ENCODE peak calls at places on chromosomes 2 and 18, in ten cellular contexts. V is upper lobe of right lung; H is CD8-positive, alpha-beta T cell; T is mammary epithelial cell; Y is stomach; N is neural progenitor cell; G is left lung; L is psoas muscle; P is hepatocyte; B is neuronal stem cell. K is an unnamed sample. For H3K9me3, the result is how much of the 10 kb centered on the place peaks cover.

GRCh38 chr18:26526128-26526965 is 22.0 kb downstream of the KCTD1 start:
- DNase-seq in V (no peak), H (no peak), T (no peak), Y (no peak), N (peak), G (no peak), L (no peak), P (no peak), B (no peak), K (no peak)

GRCh38 chr2:236663671-236664101 is 94.1 kb downstream of the ACKR3 start:
- DNase-seq in V (no peak), H (no peak), T (peak), Y (no peak), N (no peak), G (no peak), L (peak), P (no peak), B (no peak), K (no peak)

GRCh38 chr18:23733895-23734294 is 44.6 kb downstream of the LAMA3 start:
- DNase-seq in V (no peak), H (no peak), T (no peak), Y (no peak), N (no peak), G (no peak), L (no peak), P (no peak), B (no peak), K (no peak)

GRCh38 chr2:203715744-203716143 is 9.3 kb downstream of the CD28 start:
- DNase-seq in V (no peak), H (no peak), T (no peak), Y (no peak), N (no peak), G (no peak), L (no peak), P (no peak), B (no peak), K (no peak)

GRCh38 chr2:146108993-146109392 is 1589.1 kb upstream of the ZEB2 start:
- DNase-seq in V (no peak), H (no peak), T (peak), Y (no peak), N (no peak), G (no peak), L (no peak), P (no peak), B (no peak), K (no peak)

GRCh38 chr18:76274470-76275289 is 220.4 kb downstream of the ZNF516 start:
- DNase-seq in V (no peak), H (no peak), T (no peak), Y (no peak), N (peak), G (no peak), L (no peak), P (peak), B (peak), K (no peak)

GRCh38 chr2:241882090-241882625 is 12.6 kb downstream of the RTP5 start:
- DNase-seq in V (no peak), H (no peak), T (no peak), Y (peak), N (peak), G (peak), L (peak), P (no peak), B (no peak), K (no peak)

GRCh38 chr2:160652236-160652635 is 158.6 kb upstream of the RBMS1 start:
- DNase-seq in V (peak), H (peak), T (peak), Y (no peak), N (no peak), G (no peak), L (no peak), P (no peak), B (no peak), K (peak)

GRCh38 chr2:168450752-168451151 is 5.3 kb upstream of the CERS6 start:
- DNase-seq in V (no peak), H (no peak), T (no peak), Y (no peak), N (no peak), G (no peak), L (no peak), P (no peak), B (no peak), K (no peak)

GRCh38 chr2:32009479-32010256 is 1.1 kb downstream of the MEMO1 start:
- DNase-seq in V (peak), H (peak), T (peak), Y (peak), N (peak), G (peak), L (peak), P (peak), B (peak), K (peak)

GRCh38 chr18:48623468-48624220 is 84.8 kb downstream of the CTIF start:
- DNase-seq in V (no peak), H (no peak), T (peak), Y (no peak), N (no peak), G (no peak), L (no peak), P (no peak), B (no peak), K (no peak)

GRCh38 chr2:27992787-27993747 is 102.5 kb downstream of the BABAM2 start:
- DNase-seq in V (no peak), H (no peak), T (peak), Y (no peak), N (peak), G (no peak), L (no peak), P (peak), B (peak), K (no peak)

GRCh38 chr2:127044977-127045654 is 61.8 kb downstream of the BIN1 start:
- DNase-seq in V (no peak), H (no peak), T (no peak), Y (peak), N (no peak), G (no peak), L (peak), P (no peak), B (no peak), K (no peak)

GRCh38 chr2:86815616-86816015 is 24.9 kb upstream of the CD8A start:
- DNase-seq in V (no peak), H (no peak), T (no peak), Y (no peak), N (no peak), G (no peak), L (no peak), P (no peak), B (no peak), K (no peak)

GRCh38 chr2:172822585-172822984 is 86.9 kb downstream of the RAPGEF4 start:
- DNase-seq in V (no peak), H (no peak), T (no peak), Y (no peak), N (no peak), G (no peak), L (no peak), P (no peak), B (no peak), K (no peak)

GRCh38 chr2:153891061-153891460 is 19.3 kb downstream of the GALNT13 start:
- DNase-seq in V (no peak), H (no peak), T (no peak), Y (no peak), N (no peak), G (no peak), L (no peak), P (no peak), B (no peak), K (no peak)

GRCh38 chr2:150977296-150977695 is 284.4 kb downstream of the RBM43 start:
- DNase-seq in V (peak), H (no peak), T (no peak), Y (no peak), N (no peak), G (no peak), L (no peak), P (no peak), B (no peak), K (no peak)

GRCh38 chr2:128269358-128270305 is 49.0 kb downstream of the HS6ST1 start:
- DNase-seq in V (peak), H (no peak), T (no peak), Y (no peak), N (no peak), G (peak), L (peak), P (no peak), B (no peak), K (no peak)

GRCh38 chr2:128832946-128833560 is 514.4 kb upstream of the HS6ST1 start:
- DNase-seq in V (no peak), H (no peak), T (no peak), Y (no peak), N (peak), G (no peak), L (no peak), P (no peak), B (no peak), K (no peak)

GRCh38 chr2:239288951-239289481 is 111.8 kb downstream of the HDAC4 start:
- DNase-seq in V (peak), H (no peak), T (no peak), Y (no peak), N (peak), G (no peak), L (peak), P (no peak), B (peak), K (no peak)

GRCh38 chr2:111221701-111222100 is 101.0 kb downstream of the BCL2L11 start:
- DNase-seq in V (no peak), H (no peak), T (no peak), Y (no peak), N (no peak), G (no peak), L (no peak), P (no peak), B (no peak), K (no peak)

GRCh38 chr2:85905187-85905666 is 16.4 kb upstream of the ST3GAL5 start:
- DNase-seq in V (no peak), H (no peak), T (no peak), Y (no peak), N (peak), G (no peak), L (no peak), P (no peak), B (no peak), K (no peak)

GRCh38 chr2:69113627-69114026 is 100.6 kb downstream of the ANTXR1 start:
- DNase-seq in V (no peak), H (no peak), T (no peak), Y (no peak), N (no peak), G (no peak), L (no peak), P (no peak), B (no peak), K (no peak)

GRCh38 chr2:207459990-207460757 is 69.6 kb upstream of the CREB1 start:
- DNase-seq in V (no peak), H (no peak), T (no peak), Y (no peak), N (no peak), G (no peak), L (no peak), P (no peak), B (no peak), K (no peak)

GRCh38 chr2:178322068-178322467 is 127.8 kb downstream of the OSBPL6 start:
- DNase-seq in V (no peak), H (no peak), T (no peak), Y (no peak), N (no peak), G (no peak), L (no peak), P (no peak), B (no peak), K (no peak)

GRCh38 chr2:178327516-178327915 is 123.5 kb downstream of the PRKRA start:
- DNase-seq in V (no peak), H (no peak), T (no peak), Y (no peak), N (no peak), G (no peak), L (no peak), P (peak), B (no peak), K (no peak)

GRCh38 chr2:178324072-178324471 is 126.9 kb downstream of the PRKRA start:
- DNase-seq in V (peak), H (no peak), T (no peak), Y (no peak), N (no peak), G (no peak), L (no peak), P (no peak), B (no peak), K (no peak)

GRCh38 chr2:178328037-178328436 is 122.9 kb downstream of the PRKRA start:
- DNase-seq in V (no peak), H (no peak), T (no peak), Y (no peak), N (no peak), G (no peak), L (no peak), P (no peak), B (no peak), K (no peak)

DNA sequence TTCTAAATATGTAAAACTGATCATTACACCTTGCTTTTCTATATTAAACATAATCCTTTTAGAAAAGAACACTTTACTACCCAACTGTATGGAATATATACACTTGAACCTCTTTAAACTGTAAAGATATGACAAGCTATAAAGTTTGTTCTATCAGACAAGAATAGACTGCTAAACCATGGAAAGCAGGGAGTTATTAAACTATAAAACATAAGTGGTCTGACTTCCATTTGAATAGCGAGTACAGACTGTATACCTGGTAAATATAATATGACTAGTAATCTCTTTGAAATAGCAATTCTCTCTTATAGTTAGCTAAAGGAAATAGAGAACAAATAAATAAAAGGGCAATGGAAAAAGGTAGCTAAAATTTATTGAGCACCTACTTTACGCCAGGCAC is 125.7 kb downstream of the PRKRA start:
- DNase-seq in V (no peak), H (no peak), T (no peak), Y (no peak), N (no peak), G (no peak), L (no peak), P (no peak), B (no peak), K (no peak)
- H3K9me3 ChIP-seq in V (under half), H (under half), T (under half), Y (under half), N (under half), G (under half), L (under half), P (under half), B (under half), K (under half)

GRCh38 chr2:15834381-15835031 is 105.8 kb upstream of the MYCN start:
- DNase-seq in V (no peak), H (no peak), T (no peak), Y (no peak), N (no peak), G (no peak), L (no peak), P (no peak), B (no peak), K (no peak)
- H3K9me3 ChIP-seq in V (under half), H (under half), T (under half), Y (under half), N (under half), G (under half), L (under half), P (under half), B (under half), K (under half)

DNA sequence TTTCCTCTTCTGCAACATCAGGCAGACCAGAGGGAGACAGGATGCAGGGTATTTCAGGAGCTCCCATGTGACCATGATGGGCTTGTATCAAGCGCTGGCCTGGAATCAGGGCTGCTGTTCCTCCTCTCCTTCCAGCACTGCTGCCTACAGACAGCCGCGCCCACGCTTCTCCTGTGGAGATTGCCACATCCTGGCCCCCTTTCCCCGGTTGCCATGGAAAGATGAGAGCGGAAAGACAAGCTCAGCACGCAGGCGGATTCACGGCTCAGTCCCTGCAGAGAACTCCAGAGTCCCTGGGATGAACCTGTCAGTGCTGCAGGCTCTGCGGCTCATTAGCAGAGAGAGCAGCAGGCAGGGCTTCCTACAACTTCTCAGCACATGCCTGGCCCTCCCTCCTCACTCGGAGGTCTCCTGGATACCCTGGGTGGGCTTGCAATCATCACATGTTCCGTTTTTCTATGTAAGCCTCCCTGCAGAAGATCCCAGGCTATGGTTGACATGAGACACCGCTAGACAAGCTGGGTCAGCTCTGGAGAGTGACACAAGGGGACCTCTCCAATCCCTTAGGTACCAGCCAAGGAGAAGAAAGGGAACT is 497.8 kb upstream of the MYT1L start:
- DNase-seq in V (no peak), H (no peak), T (no peak), Y (peak), N (no peak), G (no peak), L (peak), P (no peak), B (no peak), K (no peak)
- H3K9me3 ChIP-seq in V (under half), H (under half), T (under half), Y (under half), N (under half), G (under half), L (under half), P (under half), B (under half), K (under half)

DNA sequence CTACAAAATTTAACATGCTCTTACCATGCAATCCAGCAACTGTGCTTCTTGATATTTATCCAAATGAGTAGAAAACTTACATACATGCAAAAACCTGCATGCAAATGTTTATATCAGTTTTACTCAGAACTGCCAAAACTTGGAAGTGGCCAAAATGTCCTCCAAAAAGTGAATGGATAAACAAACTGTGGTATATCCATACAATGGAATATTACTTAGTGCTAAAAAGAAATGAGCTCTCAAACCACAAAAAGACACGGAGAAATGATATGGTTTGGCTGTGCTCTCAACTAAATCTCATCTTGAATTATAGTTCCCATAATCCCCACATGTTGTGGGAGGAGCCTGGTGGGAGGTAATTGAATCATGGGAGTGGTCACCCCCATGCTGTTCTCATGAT is 267.2 kb downstream of the ZEB2 start:
- DNase-seq in V (no peak), H (no peak), T (no peak), Y (no peak), N (no peak), G (no peak), L (no peak), P (no peak), B (no peak), K (no peak)
- H3K9me3 ChIP-seq in V (under half), H (under half), T (under half), Y (under half), N (under half), G (under half), L (under half), P (under half), B (under half), K (under half)

DNA sequence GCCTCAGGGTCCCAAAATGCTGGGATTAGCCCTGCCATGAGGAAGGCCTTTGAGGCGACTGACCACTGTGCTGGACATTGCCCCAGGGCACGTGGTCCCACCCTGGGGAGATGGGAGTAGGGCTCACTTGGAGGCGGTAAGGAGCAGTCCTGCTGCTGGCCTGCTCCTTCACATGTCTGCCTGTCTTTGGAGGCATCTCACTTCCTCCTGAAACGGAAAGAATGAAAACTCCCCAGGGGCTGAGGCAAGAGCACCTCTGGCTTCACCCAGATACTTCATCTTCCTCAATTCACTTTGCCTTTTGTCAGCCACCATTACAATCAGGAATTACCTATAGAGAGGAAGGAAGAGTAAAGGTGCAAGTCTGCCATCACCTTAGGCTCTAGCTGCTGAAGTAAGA is 59.9 kb upstream of the GATA6 start:
- DNase-seq in V (no peak), H (no peak), T (no peak), Y (no peak), N (no peak), G (no peak), L (no peak), P (no peak), B (no peak), K (no peak)
- H3K9me3 ChIP-seq in V (under half), H (under half), T (under half), Y (under half), N (under half), G (under half), L (under half), P (under half), B (under half), K (under half)

DNA sequence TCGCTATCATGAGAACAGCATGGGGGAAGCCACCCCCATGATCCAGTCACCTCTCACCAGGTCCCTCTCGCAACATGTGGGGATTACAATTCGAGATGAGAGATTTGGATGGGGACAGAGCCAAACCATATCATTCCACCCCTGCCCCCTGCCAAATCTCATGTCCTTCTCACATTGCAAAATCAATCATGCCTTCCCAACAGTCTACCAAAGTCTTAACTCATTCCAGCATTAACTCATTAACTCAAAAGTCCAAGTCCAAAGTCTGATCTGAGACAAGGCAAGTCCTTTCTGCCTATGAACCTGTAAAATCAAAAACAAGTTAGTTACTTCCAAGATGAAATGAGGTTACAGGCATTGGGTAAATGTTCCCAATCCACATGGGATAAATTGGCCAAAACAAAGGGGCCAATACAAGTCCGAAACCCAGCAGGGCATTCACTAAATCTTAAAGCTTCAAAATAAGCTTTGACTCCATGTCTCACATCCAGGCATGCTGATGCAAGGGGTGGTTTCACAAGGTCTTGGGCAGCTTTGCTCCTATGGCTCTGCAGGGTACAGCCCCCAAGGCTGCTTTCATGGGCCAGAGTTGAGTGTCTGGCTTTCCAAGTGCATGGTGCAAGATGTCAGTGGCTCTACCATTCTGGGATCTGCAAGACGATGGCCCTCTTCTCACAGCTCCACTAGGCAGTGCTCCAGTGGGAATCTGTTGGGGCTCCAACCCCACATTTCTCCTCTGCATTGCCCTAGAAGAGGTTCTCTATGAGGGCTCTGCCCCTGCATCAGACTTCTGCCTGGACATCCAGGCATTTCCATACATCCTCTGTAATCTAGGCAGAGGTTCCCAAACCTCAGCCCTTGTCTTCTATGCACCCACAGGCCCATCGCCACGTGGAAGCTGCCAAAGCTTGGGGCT is 14.8 kb downstream of the TAF1B start:
- DNase-seq in V (no peak), H (no peak), T (no peak), Y (no peak), N (no peak), G (no peak), L (no peak), P (no peak), B (no peak), K (no peak)
- H3K9me3 ChIP-seq in V (under half), H (under half), T (under half), Y (under half), N (under half), G (under half), L (under half), P (under half), B (half or more), K (under half)